ENCODE peak calls at places on chromosome 16, in ten cellular contexts. H is GM23338; J is HL-60; K is neural progenitor cell; M is fibroblast of mammary gland; S is CD4-positive, alpha-beta T cell; O is heart left ventricle; W is mucosa of descending colon; Q is HFFc6; T is RWPE1. N is an unnamed sample.
A peak's percentile ranks its signal among the peaks of the same experiment; 100 is the strongest.

GRCh38 chr16:87314990-87315420 is 2.2 kb downstream of the C16orf95 start:
- DNase-seq in H (no peak), J (no peak), M (no peak), K (no peak), W (no peak), O (no peak), T (no peak), Q (no peak), S (no peak), N (peak; percentile 39)

GRCh38 chr16:27326738-27327585 is 13.2 kb downstream of the IL4R start:
- DNase-seq in M (peak; percentile 97), S (peak; percentile 45), K (peak; percentile 71), T (peak; percentile 88), W (peak; percentile 80), J (peak; percentile 88), Q (peak; percentile 92), O (peak; percentile 65), H (peak; percentile 89), N (peak; percentile 89)

GRCh38 chr16:85348921-85349334 is 236.7 kb upstream of the CIBAR2 start:
- DNase-seq in S (no peak), T (no peak), O (no peak), H (no peak), W (no peak), M (no peak), K (no peak), Q (no peak), J (no peak), N (no peak)

GRCh38 chr16:54521327-54521726 is 234.7 kb upstream of the IRX3 start:
- DNase-seq in W (no peak), K (no peak), J (no peak), T (no peak), O (no peak), M (no peak), Q (no peak), S (no peak), H (no peak), N (no peak)

GRCh38 chr16:57971848-57972247 is 920 bp upstream of the CNGB1 start:
- DNase-seq in T (no peak), O (no peak), J (no peak), W (no peak), K (no peak), Q (no peak), S (no peak), H (no peak), M (no peak), N (no peak)

GRCh38 chr16:48824271-48824670 is 214.3 kb upstream of the N4BP1 start:
- DNase-seq in H (no peak), T (no peak), O (no peak), S (no peak), K (no peak), W (no peak), J (no peak), M (peak; percentile 7), Q (no peak), N (no peak)

GRCh38 chr16:71537643-71538042 is 11.4 kb downstream of the CHST4 start:
- DNase-seq in Q (peak; percentile 32), K (peak; percentile 67), O (peak; percentile 6), W (no peak), H (peak; percentile 82), M (peak; percentile 47), J (no peak), S (no peak), T (peak; percentile 58), N (no peak)

GRCh38 chr16:4383591-4384495 is 12.2 kb downstream of the VASN start:
- DNase-seq in H (no peak), J (no peak), T (no peak), W (no peak), S (no peak), M (no peak), Q (no peak), K (no peak), O (no peak), N (no peak)

GRCh38 chr16:776824-777223 is 11.4 kb downstream of the RPUSD1 start:
- DNase-seq in Q (no peak), S (no peak), J (no peak), T (no peak), K (no peak), H (no peak), W (no peak), M (no peak), O (no peak), N (no peak)

GRCh38 chr16:777826-778225 is 10.4 kb downstream of the RPUSD1 start:
- DNase-seq in Q (no peak), H (no peak), J (no peak), T (no peak), O (no peak), S (no peak), W (no peak), K (no peak), M (no peak), N (no peak)

GRCh38 chr16:774086-775001 is 13.8 kb downstream of the MSLN start:
- DNase-seq in W (no peak), K (no peak), T (no peak), O (no peak), S (no peak), J (no peak), H (no peak), M (no peak), Q (no peak), N (no peak)

GRCh38 chr16:772959-773358 is 12.4 kb downstream of the MSLN start:
- DNase-seq in S (no peak), H (no peak), W (no peak), K (no peak), Q (no peak), M (no peak), O (no peak), J (no peak), T (no peak), N (no peak)

GRCh38 chr16:775236-775796 is 12.9 kb downstream of the RPUSD1 start:
- DNase-seq in H (no peak), J (no peak), S (no peak), M (no peak), T (no peak), O (no peak), W (no peak), K (no peak), Q (no peak), N (no peak)
- TF ChIP-seq CTCF in H (no peak), J (no peak), S (no peak), M (no peak), T (no peak), O (no peak), W (no peak), K (no peak), Q (no peak), N (no peak)

GRCh38 chr16:46715769-46716305 is 26.4 kb downstream of the ORC6 start:
- DNase-seq in Q (no peak), M (peak; percentile 14), J (no peak), O (peak; percentile 82), W (no peak), T (no peak), S (no peak), H (no peak), K (no peak), N (no peak)

GRCh38 chr16:46711106-46711769 is 21.8 kb downstream of the ORC6 start:
- DNase-seq in H (no peak), T (no peak), S (no peak), K (no peak), W (no peak), J (no peak), Q (no peak), O (peak; percentile 69), M (no peak), N (no peak)

GRCh38 chr16:46714797-46715591 is 25.5 kb downstream of the ORC6 start:
- DNase-seq in H (no peak), M (no peak), J (no peak), K (no peak), S (no peak), O (no peak), Q (no peak), W (no peak), T (no peak), N (no peak)

GRCh38 chr16:46713634-46714033 is 24.2 kb downstream of the ORC6 start:
- DNase-seq in W (no peak), M (no peak), T (no peak), H (no peak), O (peak; percentile 5), S (no peak), J (no peak), K (no peak), Q (no peak), N (no peak)

DNA sequence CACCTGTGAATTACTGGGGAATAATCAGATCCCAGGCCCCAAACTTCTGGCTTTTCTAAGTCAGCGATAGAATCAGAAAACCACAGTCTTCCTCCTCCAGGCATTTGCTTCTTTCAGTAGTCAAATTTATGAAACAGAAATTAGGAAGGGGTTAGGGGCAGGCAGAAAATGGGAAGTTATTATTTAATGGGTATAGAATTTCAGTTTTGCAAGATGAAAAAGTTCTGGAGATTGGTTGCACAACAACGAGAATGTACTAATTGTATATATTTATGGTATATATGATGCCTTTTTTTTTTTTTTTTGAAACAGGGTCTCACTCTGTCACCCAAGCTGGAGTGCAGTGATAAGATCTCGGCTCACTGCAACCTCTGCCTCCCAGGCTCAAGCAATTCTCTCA is 23.5 kb downstream of the ORC6 start:
- DNase-seq in W (no peak), O (no peak), S (no peak), H (no peak), T (no peak), Q (no peak), K (no peak), M (no peak), J (no peak), N (no peak)
- TF ChIP-seq CTCF in W (no peak), O (no peak), S (no peak), H (no peak), T (no peak), Q (no peak), K (no peak), M (no peak), J (no peak), N (no peak)

GRCh38 chr16:88593064-88593463 is 22.9 kb downstream of the ZC3H18 start:
- DNase-seq in S (no peak), H (no peak), T (no peak), M (no peak), W (no peak), O (no peak), J (no peak), Q (no peak), K (no peak), N (no peak)

GRCh38 chr16:88593910-88594309 is 23.7 kb downstream of the ZC3H18 start:
- DNase-seq in T (no peak), O (no peak), J (no peak), M (no peak), H (no peak), S (no peak), W (no peak), K (no peak), Q (no peak), N (no peak)

GRCh38 chr16:88591577-88592021 is 21.4 kb downstream of the ZC3H18 start:
- DNase-seq in O (peak; percentile 24), M (peak; percentile 98), H (no peak), K (no peak), T (no peak), J (no peak), S (no peak), Q (no peak), W (no peak), N (peak; percentile 83)

GRCh38 chr16:88595101-88595500 is 24.9 kb downstream of the ZC3H18 start:
- DNase-seq in Q (no peak), K (no peak), O (peak; percentile 38), S (no peak), W (no peak), M (no peak), H (no peak), T (no peak), J (no peak), N (no peak)

DNA sequence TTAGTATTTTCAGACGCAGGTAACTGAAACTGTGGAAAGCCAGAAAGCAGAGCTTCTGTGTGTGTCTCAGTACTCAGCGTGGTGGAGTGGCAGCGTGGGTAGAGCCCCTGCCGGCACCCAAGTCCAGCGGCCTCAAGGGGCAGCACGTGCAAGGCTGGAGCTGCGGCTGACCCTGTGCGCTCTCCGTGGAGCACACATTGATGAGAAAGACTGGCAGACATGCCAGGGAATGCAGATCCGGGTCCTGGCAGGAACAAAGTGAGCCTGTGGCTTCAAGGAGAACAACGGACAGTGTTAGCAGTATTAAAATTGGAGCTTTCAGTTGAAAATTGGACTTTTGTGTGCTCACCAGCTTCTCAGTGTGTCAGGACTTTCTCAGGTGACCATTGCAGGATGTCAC is 23.3 kb downstream of the ZC3H18 start:
- DNase-seq in S (no peak), Q (no peak), J (no peak), W (no peak), O (no peak), K (no peak), M (no peak), H (peak; percentile 35), T (no peak), N (no peak)
- TF ChIP-seq CTCF in S (no peak), Q (no peak), J (no peak), W (no peak), O (peak; percentile 13), K (no peak), M (no peak), H (no peak), T (no peak), N (no peak)

DNA sequence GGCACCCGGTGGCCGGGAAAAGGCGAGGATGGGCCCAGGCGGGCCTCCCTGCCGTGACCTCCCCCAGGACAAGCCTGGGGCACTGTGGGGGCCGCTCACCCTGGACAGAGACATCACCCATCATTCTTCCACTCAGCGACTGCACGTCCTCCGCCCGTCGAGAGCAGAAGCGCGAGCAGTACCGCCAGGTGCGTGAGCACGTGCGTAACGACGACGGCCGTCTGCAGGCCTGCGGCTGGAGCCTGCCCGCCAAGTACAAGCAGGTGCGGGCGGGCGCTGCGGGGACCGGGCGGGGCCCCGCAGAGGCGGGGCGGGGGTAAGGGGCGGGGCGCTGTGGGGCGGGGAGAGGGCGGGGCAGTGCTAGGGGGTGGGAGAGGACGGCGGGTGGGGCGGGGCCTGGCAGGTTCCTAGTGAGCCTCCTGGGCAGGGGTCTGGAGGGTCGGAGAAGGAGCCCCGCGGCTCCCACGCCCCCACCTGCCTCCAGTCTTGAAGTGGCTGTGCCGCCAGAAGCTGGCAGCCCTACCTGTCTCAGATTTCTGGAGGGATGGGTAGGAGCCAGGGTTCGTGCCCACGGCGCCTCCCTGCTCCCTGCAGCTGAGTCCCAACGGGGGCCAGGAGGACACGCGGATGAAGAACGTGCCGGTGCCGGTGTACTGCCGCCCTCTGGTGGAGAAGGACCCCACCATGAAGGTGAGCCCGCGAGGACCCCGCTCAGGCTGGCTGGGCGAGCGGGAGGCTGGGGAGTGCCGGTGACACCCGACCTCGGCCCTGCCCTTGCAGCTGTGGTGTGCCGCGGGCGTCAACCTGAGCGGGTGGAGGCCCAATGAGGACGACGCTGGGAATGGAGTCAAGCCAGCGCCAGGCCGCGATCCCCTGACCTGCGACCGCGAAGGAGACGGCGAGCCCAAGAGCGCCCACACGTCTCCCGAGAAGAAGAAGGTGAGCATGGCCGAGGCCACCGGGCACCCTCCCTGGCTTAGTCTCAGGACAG is 7.5 kb downstream of the NME3 start:
- DNase-seq in S (no peak), H (peak; percentile 92), K (peak; percentile 82), T (no peak), J (no peak), Q (no peak), M (no peak), W (peak; percentile 55), O (no peak), N (no peak)
- TF ChIP-seq CTCF in S (no peak), H (peak; percentile 87), K (peak; percentile 69), T (peak; percentile 23), J (no peak), Q (peak; percentile 71), M (peak; percentile 31), W (no peak), O (peak; percentile 17), N (no peak)

N was measured in CD14-positive monocyte.